ENCODE peak calls at places on chromosomes 16 and 17, in four cellular contexts. X, Q, I and W are unnamed samples.

GRCh38 chr16:54928421-54929089 is 2.1 kb upstream of the IRX5 start:
- DNase-seq in I (peak; percentile 87), Q (no peak), X (peak; percentile 78), W (peak; percentile 86)

GRCh38 chr17:75565066-75565465 is 22.5 kb upstream of the MYO15B start:
- DNase-seq in X (peak; percentile 62), I (no peak), Q (peak; percentile 85), W (no peak)

GRCh38 chr17:8223356-8224063 is 13.1 kb upstream of the AURKB start:
- DNase-seq in X (peak; percentile 47), I (peak; percentile 91), Q (peak; percentile 48), W (peak; percentile 61)

GRCh38 chr16:10565167-10565566 is 15.2 kb downstream of the EMP2 start:
- DNase-seq in Q (no peak), I (no peak), X (no peak), W (no peak)

GRCh38 chr17:57677858-57678257 is 67.2 kb downstream of the CCDC182 start:
- DNase-seq in I (no peak), X (no peak), Q (no peak), W (no peak)

GRCh38 chr17:58268774-58269556 is 11.8 kb downstream of the MPO start:
- DNase-seq in X (no peak), I (peak; percentile 60), Q (no peak), W (no peak)

GRCh38 chr17:34241062-34241461 is 14.0 kb upstream of the CCL2 start:
- DNase-seq in X (no peak), Q (no peak), I (peak; percentile 89), W (no peak)

GRCh38 chr16:2773188-2773968 is 3.7 kb downstream of the ELOB start:
- DNase-seq in Q (no peak), I (peak; percentile 48), X (no peak), W (no peak)

GRCh38 chr17:72466199-72466598 is 345.4 kb downstream of the SOX9 start:
- DNase-seq in Q (peak; percentile 76), I (no peak), X (no peak), W (no peak)

GRCh38 chr17:27609606-27610303 is 21.2 kb upstream of the LGALS9 start:
- DNase-seq in I (no peak), X (peak; percentile 50), Q (peak; percentile 48), W (no peak)

GRCh38 chr17:16941643-16942042 is 30.3 kb downstream of the TNFRSF13B start:
- DNase-seq in X (no peak), I (no peak), Q (no peak), W (no peak)

GRCh38 chr16:31130336-31130812 is 5.2 kb downstream of the PRSS8 start:
- DNase-seq in I (no peak), Q (no peak), X (no peak), W (no peak)

GRCh38 chr16:67170948-67171649 is 761 bp downstream of the NOL3 start:
- DNase-seq in X (no peak), Q (no peak), I (no peak), W (no peak)

GRCh38 chr16:86462334-86463084 is 47.8 kb upstream of the FOXF1 start:
- DNase-seq in X (no peak), I (no peak), Q (no peak), W (no peak)

GRCh38 chr17:17129466-17129865 is 76.7 kb downstream of the PLD6 start:
- DNase-seq in X (no peak), Q (no peak), I (no peak), W (peak; percentile 61)

GRCh38 chr17:31405941-31406371 is 14.5 kb downstream of the RAB11FIP4 start:
- DNase-seq in Q (no peak), X (no peak), I (peak; percentile 68), W (no peak)

GRCh38 chr17:3030096-3030495 is 33.3 kb downstream of the OR1D5 start:
- DNase-seq in X (no peak), Q (no peak), I (no peak), W (no peak)

GRCh38 chr16:61862221-61862620 is 174.0 kb downstream of the CDH8 start:
- DNase-seq in I (no peak), X (no peak), Q (no peak), W (no peak)

GRCh38 chr17:29054835-29055234 is 11.9 kb downstream of the PIPOX start:
- DNase-seq in Q (no peak), I (no peak), X (no peak), W (no peak)

GRCh38 chr16:87263418-87264052 is 53.7 kb downstream of the C16orf95 start:
- DNase-seq in Q (no peak), I (peak; percentile 42), X (no peak), W (no peak)

GRCh38 chr16:89377446-89377838 is 112.9 kb downstream of the ANKRD11 start:
- DNase-seq in X (no peak), I (no peak), Q (no peak), W (no peak)

GRCh38 chr17:65104973-65105372 is 32.2 kb upstream of the RGS9 start:
- DNase-seq in X (no peak), I (no peak), Q (no peak), W (no peak)

GRCh38 chr17:13558588-13558987 is 43.1 kb downstream of the HS3ST3A1 start:
- DNase-seq in X (no peak), I (no peak), Q (no peak), W (no peak)

GRCh38 chr16:67425581-67425980 is 5.3 kb upstream of the HSD11B2 start:
- DNase-seq in I (no peak), X (no peak), Q (no peak), W (no peak)

GRCh38 chr16:88633684-88634140 is 4.7 kb upstream of the IL17C start:
- DNase-seq in I (no peak), Q (peak; percentile 57), X (no peak), W (peak; percentile 15)

GRCh38 chr16:58497468-58497867 is 2.5 kb upstream of the NDRG4 start:
- DNase-seq in Q (no peak), I (no peak), X (no peak), W (no peak)

GRCh38 chr17:55672585-55673501 is 49.8 kb downstream of the TMEM100 start:
- DNase-seq in Q (no peak), X (no peak), I (no peak), W (no peak)

GRCh38 chr17:64741924-64742670 is 80.0 kb upstream of the SMURF2 start:
- DNase-seq in I (peak; percentile 90), Q (no peak), X (no peak), W (no peak)

GRCh38 chr17:44279586-44280344 is 11.8 kb upstream of the SLC4A1 start:
- DNase-seq in X (peak; percentile 5), I (peak; percentile 95), Q (peak; percentile 75), W (no peak)

GRCh38 chr17:79303641-79304205 is 229.1 kb downstream of the ENGASE start:
- DNase-seq in X (no peak), Q (no peak), I (no peak), W (no peak)

GRCh38 chr17:76538941-76539340 is 903 bp upstream of the PRCD start:
- DNase-seq in I (peak; percentile 72), Q (no peak), X (no peak), W (no peak)

GRCh38 chr17:46822388-46822921 is 4.0 kb upstream of the WNT3 start:
- DNase-seq in Q (no peak), X (no peak), I (no peak), W (no peak)

GRCh38 chr17:62043140-62043539 is 21.9 kb downstream of the MED13 start:
- DNase-seq in I (no peak), Q (no peak), X (no peak), W (no peak)

GRCh38 chr16:88783391-88784073 is 1.5 kb downstream of the PIEZO1 start:
- DNase-seq in X (peak; percentile 65), I (no peak), Q (no peak), W (no peak)

GRCh38 chr17:72150632-72151460 is 30.0 kb downstream of the SOX9 start:
- DNase-seq in X (no peak), Q (no peak), I (no peak), W (no peak)

GRCh38 chr17:7336240-7337175 is at the start of gene ACAP1:
- DNase-seq in I (no peak), Q (no peak), X (no peak), W (no peak)

GRCh38 chr16:67547423-67548264 is 14.7 kb upstream of the CTCF start:
- DNase-seq in I (peak; percentile 80), Q (no peak), X (no peak), W (peak; percentile 15)

GRCh38 chr16:30805370-30806169 is 18.6 kb upstream of the ZNF629 start:
- DNase-seq in Q (peak; percentile 93), I (peak; percentile 97), X (peak; percentile 83), W (peak; percentile 73)

GRCh38 chr16:27463741-27464662 is 62.0 kb downstream of the IL21R start:
- DNase-seq in I (peak; percentile 77), X (no peak), Q (no peak), W (no peak)

GRCh38 chr16:86398201-86398600 is 112.1 kb upstream of the FOXF1 start:
- DNase-seq in X (no peak), Q (no peak), I (no peak), W (no peak)